ENCODE peak calls at places on chromosomes 13 and 19, in nine cellular contexts. U is fibroblast of lung, N is HCT116, L is fibroblast of pulmonary artery, Z is fibroblast of the aortic adventitia, W is ovary, Q is spleen, G is tibial artery, X is psoas muscle. K is an unnamed sample.

GRCh38 chr19:7976461-7976860 is 29.0 kb downstream of the ELAVL1 start:
- DNase-seq in U (no peak), N (no peak), L (no peak), Z (no peak), W (no peak), Q (peak), G (no peak), X (no peak), K (no peak)

GRCh38 chr19:2333807-2334211 is 5.3 kb downstream of the SPPL2B start:
- DNase-seq in U (no peak), N (no peak), L (no peak), Z (no peak), W (no peak), Q (no peak), G (no peak), X (no peak), K (no peak)

GRCh38 chr19:14544047-14544446 is 14.7 kb downstream of the TECR start:
- DNase-seq in U (peak), N (no peak), L (no peak), Z (no peak), W (no peak), Q (no peak), G (no peak), X (no peak), K (no peak)

GRCh38 chr13:27403252-27403678 is 21.2 kb upstream of the GTF3A start:
- DNase-seq in U (peak), N (no peak), L (peak), Z (peak), W (no peak), Q (no peak), G (no peak), X (no peak), K (peak)

GRCh38 chr13:98466634-98467236 is 110.2 kb downstream of the STK24 start:
- DNase-seq in U (peak), N (no peak), L (peak), Z (peak), W (no peak), Q (no peak), G (peak), X (peak), K (peak)

GRCh38 chr13:39095500-39095899 is 57.2 kb downstream of the NHLRC3 start:
- DNase-seq in U (no peak), N (no peak), L (no peak), Z (no peak), W (no peak), Q (no peak), G (no peak), X (no peak), K (no peak)

GRCh38 chr19:5060591-5061339 is 91.9 kb downstream of the KDM4B start:
- DNase-seq in U (no peak), N (no peak), L (no peak), Z (no peak), W (no peak), Q (no peak), G (no peak), X (peak), K (no peak)

GRCh38 chr19:49861127-49861526 is 6.2 kb downstream of the PNKP start:
- DNase-seq in U (no peak), N (no peak), L (no peak), Z (no peak), W (peak), Q (peak), G (no peak), X (no peak), K (no peak)

GRCh38 chr13:62088155-62088554 is 672.5 kb upstream of the PCDH20 start:
- DNase-seq in U (no peak), N (no peak), L (no peak), Z (no peak), W (no peak), Q (no peak), G (no peak), X (no peak), K (no peak)

GRCh38 chr13:110347535-110348308 is 40.6 kb downstream of the COL4A2 start:
- DNase-seq in U (peak), N (peak), L (peak), Z (peak), W (no peak), Q (no peak), G (peak), X (peak), K (peak)

GRCh38 chr13:59494560-59494970 is 669.2 kb downstream of the DIAPH3 start:
- DNase-seq in U (peak), N (no peak), L (peak), Z (peak), W (peak), Q (no peak), G (no peak), X (no peak), K (peak)

GRCh38 chr19:54464624-54465266 is 1.2 kb upstream of the LENG9 start:
- DNase-seq in U (peak), N (peak), L (peak), Z (peak), W (peak), Q (peak), G (peak), X (peak), K (peak)

GRCh38 chr19:53333071-53333465 is 481 bp upstream of the ZNF845 start:
- DNase-seq in U (peak), N (no peak), L (no peak), Z (no peak), W (peak), Q (peak), G (peak), X (peak), K (no peak)

GRCh38 chr13:113855931-113856715 is 7.8 kb downstream of the GAS6 start:
- DNase-seq in U (no peak), N (no peak), L (no peak), Z (no peak), W (peak), Q (no peak), G (peak), X (no peak), K (no peak)

GRCh38 chr13:113855012-113855921 is 8.6 kb downstream of the GAS6 start:
- DNase-seq in U (no peak), N (no peak), L (no peak), Z (no peak), W (peak), Q (peak), G (peak), X (peak), K (peak)

GRCh38 chr13:113853518-113854237 is 10.2 kb downstream of the GAS6 start:
- DNase-seq in U (no peak), N (no peak), L (no peak), Z (peak), W (peak), Q (peak), G (peak), X (no peak), K (peak)

GRCh38 chr13:113852536-113853517 is 11.0 kb downstream of the GAS6 start:
- DNase-seq in U (no peak), N (no peak), L (no peak), Z (no peak), W (peak), Q (peak), G (peak), X (no peak), K (no peak)

DNA sequence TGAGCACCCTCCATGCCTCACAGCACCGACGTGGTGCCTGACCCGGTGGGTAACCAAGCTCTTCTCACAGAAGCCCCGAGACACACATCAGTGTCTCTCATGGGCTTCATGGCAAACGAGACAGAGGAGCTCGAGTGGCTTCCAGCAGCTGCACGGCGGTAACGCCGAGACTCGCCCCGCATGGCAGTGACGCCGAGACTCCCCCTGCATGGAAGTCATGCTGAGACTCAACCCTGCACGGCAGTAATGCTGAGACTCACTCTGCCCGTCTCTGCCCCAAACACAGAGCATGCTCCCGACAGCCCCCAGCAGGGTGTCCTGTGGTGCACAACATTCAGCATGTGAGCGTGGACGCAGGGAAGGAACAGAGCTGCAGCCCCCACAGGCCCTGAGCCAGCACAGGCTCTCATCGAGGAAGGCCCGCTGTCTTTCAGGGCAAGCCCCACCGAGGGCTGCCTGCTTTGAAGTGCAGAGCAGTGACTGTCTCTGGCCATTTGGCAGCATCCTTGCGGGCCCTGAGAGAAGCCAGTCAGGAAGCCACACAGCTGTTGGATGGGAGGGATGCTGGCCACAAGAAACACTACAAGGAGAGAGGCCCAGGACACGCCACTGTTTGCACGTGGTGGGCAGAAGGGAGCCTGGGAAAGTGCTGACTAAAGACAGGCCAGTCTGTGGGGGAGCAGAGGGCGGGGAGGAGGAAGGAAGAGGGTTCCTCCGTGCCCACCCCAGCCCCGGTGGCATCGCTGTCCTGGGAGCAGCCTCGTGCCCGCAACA is 9.5 kb downstream of the GAS6 start:
- DNase-seq in U (peak), N (no peak), L (peak), Z (peak), W (peak), Q (peak), G (peak), X (no peak), K (peak)
- TF ChIP-seq CTCF in U (no peak), N (no peak), L (no peak), Z (no peak), W (no peak), Q (no peak), G (no peak), X (no peak), K (no peak)

DNA sequence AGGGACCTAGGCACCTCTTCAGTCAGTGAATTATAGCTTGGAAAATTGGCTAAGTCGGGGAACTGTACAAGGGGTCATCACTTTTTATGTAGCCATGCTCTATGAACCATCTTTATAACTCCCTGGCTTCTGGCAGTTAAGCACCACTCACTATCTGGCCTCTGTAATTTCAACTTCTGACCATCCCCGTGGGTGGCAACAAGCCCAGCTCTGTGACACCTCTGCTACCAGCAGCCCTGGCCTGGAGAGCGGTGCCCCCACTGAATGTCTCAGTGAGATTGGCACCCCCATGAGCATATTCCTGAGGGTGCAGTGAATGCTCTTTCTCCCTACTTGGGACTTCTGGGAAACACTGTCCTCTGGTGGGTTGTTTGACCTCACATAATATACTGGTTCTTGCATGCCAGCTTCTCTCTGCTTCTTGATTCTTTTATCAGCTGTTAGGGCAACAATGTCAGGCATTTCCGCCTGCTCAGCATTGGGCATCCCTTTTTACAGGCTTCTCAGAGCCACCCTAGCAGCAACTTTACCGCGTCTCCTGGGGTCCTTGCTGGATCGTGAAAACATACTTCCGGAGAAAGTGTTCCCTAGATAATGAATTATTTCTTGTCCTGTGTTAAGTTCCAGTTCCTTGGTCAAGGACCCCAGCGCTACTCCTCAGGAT is 10.4 kb downstream of the KL start:
- DNase-seq in U (no peak), N (no peak), L (no peak), Z (no peak), W (no peak), Q (no peak), G (no peak), X (no peak), K (no peak)
- H3K4me3 ChIP-seq in U (no peak), N (no peak), L (no peak), Z (no peak), W (no peak), Q (no peak), G (no peak), X (no peak), K (no peak)

GRCh38 chr19:34017024-34017423 is 155.3 kb upstream of the LSM14A start:
- DNase-seq in U (no peak), N (peak), L (no peak), Z (no peak), W (no peak), Q (no peak), G (no peak), X (no peak), K (no peak)
- TF ChIP-seq CTCF in U (no peak), N (no peak), L (no peak), Z (no peak), W (no peak), Q (no peak), G (no peak), X (no peak), K (no peak)

GRCh38 chr13:96089749-96090239 is at the start of gene HS6ST3:
- DNase-seq in U (peak), N (peak), L (no peak), Z (no peak), W (peak), Q (no peak), G (peak), X (peak), K (peak)
- H3K4me3 ChIP-seq in U (peak), N (peak), L (peak), Z (peak), W (peak), Q (peak), G (peak), X (peak), K (peak)

GRCh38 chr13:94984974-94985373 is 272.6 kb upstream of the SOX21 start:
- DNase-seq in U (no peak), N (no peak), L (no peak), Z (no peak), W (no peak), Q (no peak), G (no peak), X (no peak), K (no peak)
- TF ChIP-seq CTCF in U (no peak), N (no peak), L (no peak), Z (no peak), W (no peak), Q (no peak), G (no peak), X (no peak), K (no peak)

GRCh38 chr19:17183858-17184271 is 31.3 kb upstream of the USE1 start:
- DNase-seq in U (no peak), N (no peak), L (no peak), Z (no peak), W (no peak), Q (no peak), G (no peak), X (no peak), K (no peak)

GRCh38 chr19:17185590-17185989 is 29.6 kb upstream of the USE1 start:
- DNase-seq in U (no peak), N (no peak), L (no peak), Z (no peak), W (no peak), Q (no peak), G (no peak), X (no peak), K (no peak)

GRCh38 chr19:17184381-17184841 is 30.7 kb upstream of the USE1 start:
- DNase-seq in U (no peak), N (no peak), L (no peak), Z (no peak), W (no peak), Q (peak), G (no peak), X (no peak), K (no peak)

GRCh38 chr19:17180997-17181702 is 34.0 kb upstream of the USE1 start:
- DNase-seq in U (no peak), N (no peak), L (no peak), Z (no peak), W (no peak), Q (no peak), G (no peak), X (no peak), K (no peak)

DNA sequence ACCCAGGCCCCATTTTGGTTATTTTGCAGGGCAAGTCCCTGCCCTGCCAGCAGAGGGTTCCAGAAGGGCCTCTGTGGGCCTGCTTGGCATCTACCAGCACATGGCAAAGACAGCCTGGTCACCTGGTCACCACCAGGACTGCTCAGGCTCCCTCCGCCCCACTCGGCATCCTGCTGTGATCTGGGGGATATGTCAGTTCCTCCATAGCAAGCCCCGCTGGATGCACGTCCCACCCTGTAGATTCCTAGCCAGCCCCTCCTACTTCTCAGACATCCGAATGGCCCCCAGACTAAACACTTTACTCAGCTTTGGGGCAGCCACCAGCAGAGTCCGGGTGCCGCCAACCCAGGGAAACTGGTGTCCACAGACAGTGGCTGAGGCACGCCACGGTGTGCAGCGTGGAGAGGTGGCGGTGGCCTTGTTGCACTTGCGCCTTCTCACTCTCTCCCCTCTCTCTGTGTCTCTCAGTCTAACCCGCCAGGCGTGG is 31.8 kb upstream of the USE1 start:
- DNase-seq in U (no peak), N (no peak), L (no peak), Z (no peak), W (no peak), Q (peak), G (no peak), X (no peak), K (no peak)
- H3K4me3 ChIP-seq in U (no peak), N (no peak), L (no peak), Z (no peak), W (no peak), Q (no peak), G (no peak), X (no peak), K (no peak)

GRCh38 chr13:20489185-20489820 is 36.4 kb downstream of the CRYL1 start:
- DNase-seq in U (no peak), N (peak), L (no peak), Z (no peak), W (no peak), Q (no peak), G (no peak), X (no peak), K (no peak)
- TF ChIP-seq CTCF in U (peak), N (peak), L (no peak), Z (no peak), W (no peak), Q (no peak), G (no peak), X (peak), K (no peak)

GRCh38 chr19:40513345-40513678 is 46.5 kb downstream of the SPTBN4 start:
- DNase-seq in U (no peak), N (no peak), L (no peak), Z (no peak), W (no peak), Q (no peak), G (no peak), X (no peak), K (no peak)
- H3K4me3 ChIP-seq in U (no peak), N (no peak), L (no peak), Z (no peak), W (no peak), Q (no peak), G (no peak), X (peak), K (no peak)

DNA sequence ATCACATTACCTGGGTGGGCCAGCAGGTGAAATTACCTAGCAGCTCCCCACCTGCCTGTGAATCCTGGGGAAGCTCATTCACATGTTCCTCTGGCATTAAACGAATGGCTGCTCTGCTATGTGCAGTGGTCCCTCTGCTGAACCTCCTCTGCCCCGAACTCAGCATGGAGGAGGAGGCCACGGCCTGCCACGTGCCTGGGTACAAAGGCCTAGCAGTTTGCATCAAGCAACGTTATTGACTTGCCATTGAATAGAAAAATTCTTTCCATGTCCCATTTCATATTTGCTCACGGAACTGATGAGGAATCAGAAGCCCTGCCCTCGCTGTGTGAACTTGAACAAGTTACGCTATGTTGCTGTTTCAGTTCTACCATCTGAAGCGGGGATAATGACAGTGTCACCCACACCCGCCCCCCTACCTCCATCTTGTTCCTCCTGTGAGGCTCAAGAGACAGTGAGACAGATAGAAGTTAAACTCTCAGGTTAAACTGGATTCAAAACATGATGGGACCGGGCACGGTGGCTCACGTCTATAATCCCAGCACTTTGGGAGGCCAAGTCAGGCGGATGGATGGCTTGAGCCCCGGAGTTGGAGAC is 25.3 kb downstream of the SLC7A1 start:
- DNase-seq in U (no peak), N (no peak), L (no peak), Z (no peak), W (no peak), Q (no peak), G (no peak), X (no peak), K (no peak)
- TF ChIP-seq CTCF in U (no peak), N (no peak), L (no peak), Z (no peak), W (no peak), Q (no peak), G (no peak), X (no peak), K (no peak)

K was measured in astrocyte of the spinal cord.